ENCODE peak calls at places on chromosomes 7 and 10, in nine cellular contexts. One of them, this sample, is unnamed. For H3K4me1, the result is how much of the 10 kb centered on the place peaks cover.

GRCh38 chr7:96218844-96219243 is 103.1 kb downstream of the SLC25A13 start:
- DNase-seq in RWPE2: no peak
- DNase-seq in testis: no peak
- DNase-seq in left ventricle myocardium inferior: no peak
- DNase-seq in body of pancreas: no peak
- DNase-seq in thoracic aorta: no peak
- DNase-seq in astrocyte: no peak
- DNase-seq in heart right ventricle: no peak
- DNase-seq in spleen: no peak
- DNase-seq in this sample: no peak

GRCh38 chr7:55409474-55410225 is 44.5 kb downstream of the LANCL2 start:
- DNase-seq in RWPE2: no peak
- DNase-seq in testis: no peak
- DNase-seq in left ventricle myocardium inferior: no peak
- DNase-seq in body of pancreas: no peak
- DNase-seq in thoracic aorta: no peak
- DNase-seq in astrocyte: no peak
- DNase-seq in heart right ventricle: no peak
- DNase-seq in spleen: no peak
- DNase-seq in this sample: peak

GRCh38 chr10:29501692-29502091 is 133.1 kb downstream of the SVIL start:
- DNase-seq in RWPE2: no peak
- DNase-seq in testis: no peak
- DNase-seq in left ventricle myocardium inferior: no peak
- DNase-seq in body of pancreas: no peak
- DNase-seq in thoracic aorta: no peak
- DNase-seq in astrocyte: peak
- DNase-seq in heart right ventricle: no peak
- DNase-seq in spleen: no peak
- DNase-seq in this sample: no peak

GRCh38 chr7:24851791-24852190 is 94.5 kb upstream of the GSDME start:
- DNase-seq in RWPE2: no peak
- DNase-seq in testis: no peak
- DNase-seq in left ventricle myocardium inferior: no peak
- DNase-seq in body of pancreas: no peak
- DNase-seq in thoracic aorta: no peak
- DNase-seq in astrocyte: no peak
- DNase-seq in heart right ventricle: no peak
- DNase-seq in spleen: no peak
- DNase-seq in this sample: no peak

GRCh38 chr7:2000801-2001321 is 231.9 kb downstream of the MAD1L1 start:
- DNase-seq in RWPE2: peak
- DNase-seq in testis: no peak
- DNase-seq in left ventricle myocardium inferior: peak
- DNase-seq in body of pancreas: no peak
- DNase-seq in thoracic aorta: no peak
- DNase-seq in astrocyte: no peak
- DNase-seq in heart right ventricle: peak
- DNase-seq in spleen: peak
- DNase-seq in this sample: no peak

GRCh38 chr7:143372070-143372469 is 9.1 kb upstream of the ZYX start:
- DNase-seq in RWPE2: no peak
- DNase-seq in testis: peak
- DNase-seq in left ventricle myocardium inferior: peak
- DNase-seq in body of pancreas: peak
- DNase-seq in thoracic aorta: no peak
- DNase-seq in astrocyte: no peak
- DNase-seq in heart right ventricle: peak
- DNase-seq in spleen: peak
- DNase-seq in this sample: peak

GRCh38 chr7:55964261-55964801 is at the start of gene NIPSNAP2:
- DNase-seq in RWPE2: no peak
- DNase-seq in testis: peak
- DNase-seq in left ventricle myocardium inferior: no peak
- DNase-seq in body of pancreas: peak
- DNase-seq in thoracic aorta: no peak
- DNase-seq in astrocyte: no peak
- DNase-seq in heart right ventricle: peak
- DNase-seq in spleen: no peak
- DNase-seq in this sample: no peak

GRCh38 chr10:89201345-89202032 is 5.6 kb downstream of the CH25H start:
- DNase-seq in RWPE2: no peak
- DNase-seq in testis: peak
- DNase-seq in left ventricle myocardium inferior: no peak
- DNase-seq in body of pancreas: no peak
- DNase-seq in thoracic aorta: no peak
- DNase-seq in astrocyte: no peak
- DNase-seq in heart right ventricle: no peak
- DNase-seq in spleen: no peak
- DNase-seq in this sample: no peak

GRCh38 chr10:96043895-96044580 is 655 bp downstream of the CCNJ start:
- DNase-seq in RWPE2: peak
- DNase-seq in testis: peak
- DNase-seq in left ventricle myocardium inferior: peak
- DNase-seq in body of pancreas: peak
- DNase-seq in thoracic aorta: peak
- DNase-seq in astrocyte: peak
- DNase-seq in heart right ventricle: peak
- DNase-seq in spleen: peak
- DNase-seq in this sample: peak

GRCh38 chr10:20890491-20891337 is 6.4 kb downstream of the NEBL start:
- DNase-seq in RWPE2: no peak
- DNase-seq in testis: no peak
- DNase-seq in left ventricle myocardium inferior: no peak
- DNase-seq in body of pancreas: no peak
- DNase-seq in thoracic aorta: no peak
- DNase-seq in astrocyte: peak
- DNase-seq in heart right ventricle: no peak
- DNase-seq in spleen: no peak
- DNase-seq in this sample: no peak

GRCh38 chr10:98814459-98814858 is 367.7 kb upstream of the HPS1 start:
- DNase-seq in RWPE2: no peak
- DNase-seq in testis: no peak
- DNase-seq in left ventricle myocardium inferior: no peak
- DNase-seq in body of pancreas: no peak
- DNase-seq in thoracic aorta: no peak
- DNase-seq in astrocyte: no peak
- DNase-seq in heart right ventricle: no peak
- DNase-seq in spleen: no peak
- DNase-seq in this sample: no peak

GRCh38 chr10:79404231-79404609 is 41.2 kb downstream of the ZCCHC24 start:
- DNase-seq in RWPE2: no peak
- DNase-seq in testis: peak
- DNase-seq in left ventricle myocardium inferior: peak
- DNase-seq in body of pancreas: peak
- DNase-seq in thoracic aorta: no peak
- DNase-seq in astrocyte: peak
- DNase-seq in heart right ventricle: peak
- DNase-seq in spleen: peak
- DNase-seq in this sample: no peak

GRCh38 chr10:101779544-101780186 is 3.6 kb downstream of the NPM3 start:
- DNase-seq in RWPE2: no peak
- DNase-seq in testis: peak
- DNase-seq in left ventricle myocardium inferior: peak
- DNase-seq in body of pancreas: peak
- DNase-seq in thoracic aorta: no peak
- DNase-seq in astrocyte: peak
- DNase-seq in heart right ventricle: peak
- DNase-seq in spleen: peak
- DNase-seq in this sample: peak
- H3K27ac ChIP-seq in RWPE2: no peak
- H3K27ac ChIP-seq in testis: no peak
- H3K27ac ChIP-seq in left ventricle myocardium inferior: no peak
- H3K27ac ChIP-seq in body of pancreas: no peak
- H3K27ac ChIP-seq in thoracic aorta: no peak
- H3K27ac ChIP-seq in astrocyte: no peak
- H3K27ac ChIP-seq in heart right ventricle: no peak
- H3K27ac ChIP-seq in spleen: no peak
- H3K27ac ChIP-seq in this sample: no peak

DNA sequence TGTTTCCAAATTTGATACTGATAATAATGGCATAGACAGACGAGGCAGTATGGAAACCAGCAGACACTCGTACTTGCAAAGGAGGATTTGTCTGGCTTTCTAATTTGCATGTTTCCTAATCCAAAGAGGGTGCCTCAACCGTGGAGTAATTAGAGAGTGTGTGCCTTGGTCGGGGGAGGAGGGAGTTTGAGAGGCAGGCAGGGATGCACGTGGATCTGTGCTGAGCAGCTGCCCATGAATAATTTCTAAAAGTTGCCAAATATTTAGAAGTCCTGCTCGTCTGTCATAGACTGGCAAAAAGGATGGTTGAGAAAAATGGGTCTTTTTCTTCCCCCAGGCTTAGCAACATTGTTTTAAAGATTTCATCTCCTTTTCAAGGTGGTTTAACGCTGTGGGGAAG is 69.4 kb downstream of the PTPRE start:
- DNase-seq in RWPE2: no peak
- DNase-seq in testis: peak
- DNase-seq in left ventricle myocardium inferior: no peak
- DNase-seq in body of pancreas: no peak
- DNase-seq in thoracic aorta: no peak
- DNase-seq in astrocyte: peak
- DNase-seq in heart right ventricle: no peak
- DNase-seq in spleen: no peak
- DNase-seq in this sample: no peak
- H3K4me1 ChIP-seq in RWPE2: under half
- H3K4me1 ChIP-seq in testis: under half
- H3K4me1 ChIP-seq in left ventricle myocardium inferior: half or more
- H3K4me1 ChIP-seq in body of pancreas: under half
- H3K4me1 ChIP-seq in thoracic aorta: under half
- H3K4me1 ChIP-seq in astrocyte: under half
- H3K4me1 ChIP-seq in heart right ventricle: half or more
- H3K4me1 ChIP-seq in spleen: half or more
- H3K4me1 ChIP-seq in this sample: under half

GRCh38 chr7:117229350-117229749 is 93.5 kb downstream of the WNT2 start:
- DNase-seq in RWPE2: no peak
- DNase-seq in testis: no peak
- DNase-seq in left ventricle myocardium inferior: no peak
- DNase-seq in body of pancreas: no peak
- DNase-seq in thoracic aorta: no peak
- DNase-seq in astrocyte: peak
- DNase-seq in heart right ventricle: no peak
- DNase-seq in spleen: no peak
- DNase-seq in this sample: no peak
- H3K27ac ChIP-seq in RWPE2: no peak
- H3K27ac ChIP-seq in testis: no peak
- H3K27ac ChIP-seq in left ventricle myocardium inferior: no peak
- H3K27ac ChIP-seq in body of pancreas: no peak
- H3K27ac ChIP-seq in thoracic aorta: no peak
- H3K27ac ChIP-seq in astrocyte: no peak
- H3K27ac ChIP-seq in heart right ventricle: no peak
- H3K27ac ChIP-seq in spleen: no peak
- H3K27ac ChIP-seq in this sample: no peak

GRCh38 chr7:106870528-106870927 is 5.4 kb downstream of the PIK3CG start:
- DNase-seq in RWPE2: no peak
- DNase-seq in testis: no peak
- DNase-seq in left ventricle myocardium inferior: no peak
- DNase-seq in body of pancreas: no peak
- DNase-seq in thoracic aorta: no peak
- DNase-seq in astrocyte: no peak
- DNase-seq in heart right ventricle: no peak
- DNase-seq in spleen: no peak
- DNase-seq in this sample: no peak
- H3K4me1 ChIP-seq in RWPE2: under half
- H3K4me1 ChIP-seq in testis: under half
- H3K4me1 ChIP-seq in left ventricle myocardium inferior: under half
- H3K4me1 ChIP-seq in body of pancreas: under half
- H3K4me1 ChIP-seq in thoracic aorta: under half
- H3K4me1 ChIP-seq in astrocyte: under half
- H3K4me1 ChIP-seq in heart right ventricle: under half
- H3K4me1 ChIP-seq in spleen: half or more
- H3K4me1 ChIP-seq in this sample: under half

GRCh38 chr10:13160934-13161266 is 458 bp upstream of the MCM10 start:
- DNase-seq in RWPE2: no peak
- DNase-seq in testis: no peak
- DNase-seq in left ventricle myocardium inferior: no peak
- DNase-seq in body of pancreas: no peak
- DNase-seq in thoracic aorta: no peak
- DNase-seq in astrocyte: no peak
- DNase-seq in heart right ventricle: no peak
- DNase-seq in spleen: no peak
- DNase-seq in this sample: no peak
- H3K27ac ChIP-seq in RWPE2: no peak
- H3K27ac ChIP-seq in testis: no peak
- H3K27ac ChIP-seq in left ventricle myocardium inferior: no peak
- H3K27ac ChIP-seq in body of pancreas: no peak
- H3K27ac ChIP-seq in thoracic aorta: no peak
- H3K27ac ChIP-seq in astrocyte: no peak
- H3K27ac ChIP-seq in heart right ventricle: no peak
- H3K27ac ChIP-seq in spleen: no peak
- H3K27ac ChIP-seq in this sample: peak

DNA sequence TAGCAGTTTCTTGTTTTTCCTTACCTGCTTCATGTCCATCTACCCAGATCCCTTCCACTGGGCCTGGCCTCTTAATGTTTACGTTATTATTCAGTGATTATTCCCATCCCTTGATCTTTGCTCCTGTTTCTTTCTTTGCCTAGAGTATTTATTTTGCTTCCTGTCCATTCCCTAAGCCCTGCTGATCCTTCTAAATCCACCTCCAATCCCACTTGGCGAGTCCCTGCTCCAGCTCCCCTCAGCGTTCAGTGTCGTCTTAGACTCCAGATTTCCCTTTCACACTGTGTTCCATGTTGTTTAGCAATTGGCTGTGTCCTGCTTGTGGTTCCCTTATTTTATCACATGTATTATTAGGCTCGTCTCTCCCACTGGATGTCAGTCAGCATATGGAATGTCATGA is 7.3 kb downstream of the PPP2R2D start:
- DNase-seq in RWPE2: no peak
- DNase-seq in testis: peak
- DNase-seq in left ventricle myocardium inferior: no peak
- DNase-seq in body of pancreas: no peak
- DNase-seq in thoracic aorta: no peak
- DNase-seq in astrocyte: no peak
- DNase-seq in heart right ventricle: no peak
- DNase-seq in spleen: peak
- DNase-seq in this sample: no peak
- H3K4me1 ChIP-seq in RWPE2: under half
- H3K4me1 ChIP-seq in testis: under half
- H3K4me1 ChIP-seq in left ventricle myocardium inferior: half or more
- H3K4me1 ChIP-seq in body of pancreas: half or more
- H3K4me1 ChIP-seq in thoracic aorta: under half
- H3K4me1 ChIP-seq in astrocyte: under half
- H3K4me1 ChIP-seq in heart right ventricle: half or more
- H3K4me1 ChIP-seq in spleen: half or more
- H3K4me1 ChIP-seq in this sample: under half

GRCh38 chr10:132406750-132407149 is 9.8 kb downstream of the PWWP2B start:
- DNase-seq in RWPE2: no peak
- DNase-seq in testis: no peak
- DNase-seq in left ventricle myocardium inferior: no peak
- DNase-seq in body of pancreas: peak
- DNase-seq in thoracic aorta: no peak
- DNase-seq in astrocyte: no peak
- DNase-seq in heart right ventricle: no peak
- DNase-seq in spleen: no peak
- DNase-seq in this sample: no peak
- H3K27ac ChIP-seq in RWPE2: peak
- H3K27ac ChIP-seq in testis: peak
- H3K27ac ChIP-seq in left ventricle myocardium inferior: peak
- H3K27ac ChIP-seq in body of pancreas: peak
- H3K27ac ChIP-seq in thoracic aorta: no peak
- H3K27ac ChIP-seq in astrocyte: no peak
- H3K27ac ChIP-seq in heart right ventricle: peak
- H3K27ac ChIP-seq in spleen: peak
- H3K27ac ChIP-seq in this sample: no peak

GRCh38 chr10:31422634-31423033 is 103.6 kb downstream of the ZEB1 start:
- DNase-seq in RWPE2: no peak
- DNase-seq in testis: no peak
- DNase-seq in left ventricle myocardium inferior: no peak
- DNase-seq in body of pancreas: no peak
- DNase-seq in thoracic aorta: no peak
- DNase-seq in astrocyte: no peak
- DNase-seq in heart right ventricle: no peak
- DNase-seq in spleen: no peak
- DNase-seq in this sample: no peak
- H3K4me1 ChIP-seq in RWPE2: under half
- H3K4me1 ChIP-seq in testis: under half
- H3K4me1 ChIP-seq in left ventricle myocardium inferior: half or more
- H3K4me1 ChIP-seq in body of pancreas: under half
- H3K4me1 ChIP-seq in thoracic aorta: half or more
- H3K4me1 ChIP-seq in astrocyte: under half
- H3K4me1 ChIP-seq in heart right ventricle: half or more
- H3K4me1 ChIP-seq in spleen: under half
- H3K4me1 ChIP-seq in this sample: under half

This sample was measured in small intestine.